ENCODE peak calls at places on chromosomes 7 and 10, in ten cellular contexts. U is glomerular endothelial cell; O is left colon; J is stimulated activated CD4-positive, alpha-beta T cell treated with anti-CD3 and anti-CD28 coated beads, Interleukin-12 subunit alpha, Interleukin-12 subunit beta, amount 100 ng/mL, for 48 hours; H is activated CD4-positive, alpha-beta T cell treated with anti-CD3 and anti-CD28 coated beads, Interleukin-2, amount 10 ng/mL, durations not matched to agents 7 days and 5 days; Y is RWPE1; R is mucosa of gallbladder; L is esophagus squamous epithelium; K is pulmonary artery endothelial cell; S is T follicular helper cell. Z is an unnamed sample.
A peak's percentile ranks its signal among the peaks of the same experiment; 100 is the strongest.

GRCh38 chr7:85890244-85890811 is 703.5 kb upstream of the SEMA3D start:
- DNase-seq in U (peak; percentile 16), O (no peak), J (no peak), H (no peak), Y (peak; percentile 25), R (no peak), L (no peak), K (no peak), S (no peak), Z (no peak)

GRCh38 chr7:130149575-130150139 is 55.5 kb downstream of the TMEM209 start:
- DNase-seq in U (no peak), O (peak; percentile 58), J (no peak), H (no peak), Y (no peak), R (no peak), L (no peak), K (no peak), S (no peak), Z (peak; percentile 55)

GRCh38 chr7:24284699-24285506 is 913 bp downstream of the NPY start:
- DNase-seq in U (no peak), O (no peak), J (no peak), H (no peak), Y (no peak), R (no peak), L (no peak), K (no peak), S (no peak), Z (peak; percentile 62)

GRCh38 chr10:98376485-98376884 is 38.5 kb downstream of the PYROXD2 start:
- DNase-seq in U (no peak), O (no peak), J (no peak), H (no peak), Y (no peak), R (peak; percentile 79), L (no peak), K (no peak), S (no peak), Z (no peak)

GRCh38 chr7:12493407-12493806 is 77.1 kb upstream of the SCIN start:
- DNase-seq in U (no peak), O (no peak), J (peak; percentile 0), H (no peak), Y (no peak), R (no peak), L (no peak), K (no peak), S (no peak), Z (no peak)

GRCh38 chr7:3043544-3044395 is at the start of gene CARD11:
- DNase-seq in U (no peak), O (no peak), J (peak; percentile 34), H (peak; percentile 74), Y (peak; percentile 34), R (no peak), L (no peak), K (no peak), S (peak; percentile 51), Z (no peak)

GRCh38 chr7:53744361-53744760 is 708.9 kb downstream of the POM121L12 start:
- DNase-seq in U (no peak), O (no peak), J (no peak), H (no peak), Y (peak; percentile 4), R (no peak), L (no peak), K (no peak), S (no peak), Z (no peak)

GRCh38 chr7:21084286-21084685 is 297.6 kb upstream of the SP8 start:
- DNase-seq in U (no peak), O (no peak), J (no peak), H (no peak), Y (no peak), R (no peak), L (no peak), K (no peak), S (no peak), Z (no peak)